ENCODE peak calls at places on chromosomes 13 and 19, in four cellular contexts. One of them, this sample, is unnamed.
A peak's percentile ranks its signal among the peaks of the same experiment; 100 is the strongest.

GRCh38 chr19:14004619-14005380 is 1.3 kb downstream of the RFX1 start:
- DNase-seq in HCT116: no peak
- DNase-seq in HepG2: peak; percentile 58
- DNase-seq in K562: peak; percentile 77
- DNase-seq in this sample: no peak

GRCh38 chr19:13964776-13965175 is 12.5 kb downstream of the DCAF15 start:
- DNase-seq in HCT116: no peak
- DNase-seq in HepG2: no peak
- DNase-seq in K562: no peak
- DNase-seq in this sample: no peak

GRCh38 chr13:55307909-55308308 is 1832.8 kb upstream of the PRR20A start:
- DNase-seq in HCT116: no peak
- DNase-seq in HepG2: no peak
- DNase-seq in K562: no peak
- DNase-seq in this sample: no peak

GRCh38 chr13:61039302-61039701 is 376.3 kb downstream of the PCDH20 start:
- DNase-seq in HCT116: no peak
- DNase-seq in HepG2: no peak
- DNase-seq in K562: no peak
- DNase-seq in this sample: no peak

GRCh38 chr19:55621673-55622231 is 2.6 kb downstream of the ZNF784 start:
- DNase-seq in HCT116: no peak
- DNase-seq in HepG2: no peak
- DNase-seq in K562: no peak
- DNase-seq in this sample: no peak

GRCh38 chr19:35545855-35546381 is 492 bp downstream of the TMEM147 start:
- DNase-seq in HCT116: no peak
- DNase-seq in HepG2: no peak
- DNase-seq in K562: peak; percentile 71
- DNase-seq in this sample: peak; percentile 79

GRCh38 chr19:801030-801860 is 4.0 kb downstream of the PTBP1 start:
- DNase-seq in HCT116: no peak
- DNase-seq in HepG2: no peak
- DNase-seq in K562: no peak
- DNase-seq in this sample: peak; percentile 80

GRCh38 chr19:18194554-18195238 is 1.7 kb downstream of the MPV17L2 start:
- DNase-seq in HCT116: no peak
- DNase-seq in HepG2: no peak
- DNase-seq in K562: peak; percentile 70
- DNase-seq in this sample: peak; percentile 88

GRCh38 chr19:34667349-34668076 is 9.4 kb downstream of the SCGB2B2 start:
- DNase-seq in HCT116: no peak
- DNase-seq in HepG2: peak; percentile 16
- DNase-seq in K562: no peak
- DNase-seq in this sample: no peak

GRCh38 chr19:46206176-46206575 is 23.4 kb upstream of the IGFL1 start:
- DNase-seq in HCT116: no peak
- DNase-seq in HepG2: no peak
- DNase-seq in K562: no peak
- DNase-seq in this sample: no peak

GRCh38 chr19:45782162-45782623 is at the start of gene DMPK:
- DNase-seq in HCT116: no peak
- DNase-seq in HepG2: no peak
- DNase-seq in K562: no peak
- DNase-seq in this sample: peak; percentile 78

GRCh38 chr19:913080-913748 is at the start of gene R3HDM4:
- DNase-seq in HCT116: no peak
- DNase-seq in HepG2: no peak
- DNase-seq in K562: peak; percentile 83
- DNase-seq in this sample: peak; percentile 96

GRCh38 chr19:1057185-1057857 is 9.6 kb upstream of the ARHGAP45 start:
- DNase-seq in HCT116: no peak
- DNase-seq in HepG2: no peak
- DNase-seq in K562: no peak
- DNase-seq in this sample: no peak

GRCh38 chr19:13267889-13268288 is 117.7 kb downstream of the IER2 start:
- DNase-seq in HCT116: no peak
- DNase-seq in HepG2: peak; percentile 25
- DNase-seq in K562: no peak
- DNase-seq in this sample: no peak

GRCh38 chr19:12828494-12828893 is 5.9 kb downstream of the RTBDN start:
- DNase-seq in HCT116: no peak
- DNase-seq in HepG2: peak; percentile 40
- DNase-seq in K562: peak; percentile 74
- DNase-seq in this sample: peak; percentile 92

GRCh38 chr19:51079486-51080110 is 3.1 kb downstream of the KLK14 start:
- DNase-seq in HCT116: no peak
- DNase-seq in HepG2: no peak
- DNase-seq in K562: no peak
- DNase-seq in this sample: no peak

GRCh38 chr19:38975861-38976271 is 324 bp upstream of the FBXO17 start:
- DNase-seq in HCT116: no peak
- DNase-seq in HepG2: peak; percentile 60
- DNase-seq in K562: peak; percentile 58
- DNase-seq in this sample: no peak

GRCh38 chr13:45107539-45107938 is 12.8 kb upstream of the GTF2F2 start:
- DNase-seq in HCT116: no peak
- DNase-seq in HepG2: no peak
- DNase-seq in K562: no peak
- DNase-seq in this sample: no peak

GRCh38 chr19:984165-984967 is at the start of gene WDR18:
- DNase-seq in HCT116: peak; percentile 71
- DNase-seq in HepG2: peak; percentile 79
- DNase-seq in K562: peak; percentile 96
- DNase-seq in this sample: peak; percentile 99

GRCh38 chr13:111409413-111409812 is 89.0 kb downstream of the TEX29 start:
- DNase-seq in HCT116: no peak
- DNase-seq in HepG2: no peak
- DNase-seq in K562: no peak
- DNase-seq in this sample: no peak

GRCh38 chr19:294341-294818 is 3.2 kb upstream of the PLPP2 start:
- DNase-seq in HCT116: no peak
- DNase-seq in HepG2: no peak
- DNase-seq in K562: no peak
- DNase-seq in this sample: peak; percentile 47

GRCh38 chr13:73880365-73880764 is 253.8 kb downstream of the KLF12 start:
- DNase-seq in HCT116: no peak
- DNase-seq in HepG2: no peak
- DNase-seq in K562: no peak
- DNase-seq in this sample: no peak

GRCh38 chr19:44598880-44599279 is 14.5 kb upstream of the IGSF23 start:
- DNase-seq in HCT116: no peak
- DNase-seq in HepG2: no peak
- DNase-seq in K562: no peak
- DNase-seq in this sample: no peak

GRCh38 chr13:110301606-110302131 is 5.3 kb downstream of the COL4A1 start:
- DNase-seq in HCT116: no peak
- DNase-seq in HepG2: no peak
- DNase-seq in K562: no peak
- DNase-seq in this sample: no peak

GRCh38 chr13:60370343-60370742 is 26.7 kb upstream of the TDRD3 start:
- DNase-seq in HCT116: no peak
- DNase-seq in HepG2: no peak
- DNase-seq in K562: no peak
- DNase-seq in this sample: no peak

GRCh38 chr13:90105881-90106496 is 1241.5 kb upstream of the MIR17HG start:
- DNase-seq in HCT116: no peak
- DNase-seq in HepG2: no peak
- DNase-seq in K562: no peak
- DNase-seq in this sample: no peak

GRCh38 chr19:42242071-42242511 is 311 bp downstream of the GSK3A start:
- DNase-seq in HCT116: no peak
- DNase-seq in HepG2: no peak
- DNase-seq in K562: peak; percentile 35
- DNase-seq in this sample: peak; percentile 59

GRCh38 chr19:5103812-5104410 is 135.0 kb downstream of the KDM4B start:
- DNase-seq in HCT116: no peak
- DNase-seq in HepG2: no peak
- DNase-seq in K562: no peak
- DNase-seq in this sample: no peak

GRCh38 chr19:45782820-45783785 is 813 bp upstream of the DMPK start:
- DNase-seq in HCT116: no peak
- DNase-seq in HepG2: no peak
- DNase-seq in K562: no peak
- DNase-seq in this sample: peak; percentile 58

GRCh38 chr13:113323869-113324268 is 26.8 kb downstream of the LAMP1 start:
- DNase-seq in HCT116: no peak
- DNase-seq in HepG2: no peak
- DNase-seq in K562: no peak
- DNase-seq in this sample: no peak

GRCh38 chr19:45848922-45849321 is 14.0 kb downstream of the SYMPK start:
- DNase-seq in HCT116: no peak
- DNase-seq in HepG2: peak; percentile 14
- DNase-seq in K562: no peak
- DNase-seq in this sample: no peak

GRCh38 chr19:30305346-30306060 is 66.7 kb upstream of the ZNF536 start:
- DNase-seq in HCT116: no peak
- DNase-seq in HepG2: no peak
- DNase-seq in K562: no peak
- DNase-seq in this sample: peak; percentile 29

GRCh38 chr19:46250057-46250456 is 20.5 kb downstream of the IGFL1 start:
- DNase-seq in HCT116: no peak
- DNase-seq in HepG2: no peak
- DNase-seq in K562: no peak
- DNase-seq in this sample: no peak

GRCh38 chr19:19488041-19488874 is 27.1 kb downstream of the TSSK6 start:
- DNase-seq in HCT116: no peak
- DNase-seq in HepG2: no peak
- DNase-seq in K562: peak; percentile 83
- DNase-seq in this sample: peak; percentile 67

GRCh38 chr13:76929320-76929719 is 19.0 kb upstream of the ACOD1 start:
- DNase-seq in HCT116: no peak
- DNase-seq in HepG2: no peak
- DNase-seq in K562: no peak
- DNase-seq in this sample: no peak

DNA sequence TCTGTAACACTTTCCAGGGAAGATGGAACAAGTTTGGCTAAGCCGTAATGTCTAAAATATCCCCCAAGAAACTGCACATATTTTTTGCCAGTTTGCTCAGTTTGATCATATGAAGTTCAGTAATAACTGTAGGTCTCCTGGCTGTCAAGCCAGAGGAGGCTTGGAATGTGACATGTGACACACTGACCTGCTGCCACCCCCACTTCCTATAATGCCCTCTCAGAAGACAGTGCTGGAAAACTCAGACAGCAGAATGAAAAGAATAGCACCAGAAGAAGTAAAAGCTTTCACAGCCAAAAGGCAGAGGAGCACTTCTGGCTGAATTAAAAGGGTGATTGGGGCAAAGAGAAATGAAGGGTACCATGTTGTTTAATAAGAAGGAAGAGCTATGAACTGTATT is 67.4 kb upstream of the UBAC2 start:
- DNase-seq in HCT116: no peak
- DNase-seq in HepG2: no peak
- DNase-seq in K562: no peak
- DNase-seq in this sample: no peak
- TF ChIP-seq ELF1 in HCT116: no peak
- TF ChIP-seq ELF1 in HepG2: no peak
- TF ChIP-seq ELF1 in K562: no peak
- TF ChIP-seq ELF1 in this sample: no peak

DNA sequence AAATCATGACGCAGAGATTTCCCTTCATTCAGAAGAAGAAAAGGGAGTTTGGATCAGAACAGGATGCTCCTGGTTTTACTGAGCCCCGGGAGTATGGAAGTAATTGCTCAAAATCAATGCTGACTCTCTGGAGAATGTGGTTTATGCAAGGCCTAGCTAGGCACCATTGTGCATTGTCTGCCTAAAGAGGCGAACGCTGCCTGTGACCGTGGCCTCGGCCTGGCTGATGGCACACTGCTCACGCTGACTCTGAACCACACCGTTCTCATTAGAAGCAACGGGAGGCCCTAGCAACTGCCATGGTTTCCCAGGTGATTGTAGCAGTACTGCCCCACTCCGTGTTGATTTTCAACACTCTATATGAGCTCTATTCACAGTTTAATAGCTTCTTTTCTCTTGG is 41.7 kb upstream of the UBL3 start:
- DNase-seq in HCT116: no peak
- DNase-seq in HepG2: no peak
- DNase-seq in K562: no peak
- DNase-seq in this sample: no peak
- TF ChIP-seq ELF1 in HCT116: no peak
- TF ChIP-seq ELF1 in HepG2: no peak
- TF ChIP-seq ELF1 in K562: no peak
- TF ChIP-seq ELF1 in this sample: no peak

DNA sequence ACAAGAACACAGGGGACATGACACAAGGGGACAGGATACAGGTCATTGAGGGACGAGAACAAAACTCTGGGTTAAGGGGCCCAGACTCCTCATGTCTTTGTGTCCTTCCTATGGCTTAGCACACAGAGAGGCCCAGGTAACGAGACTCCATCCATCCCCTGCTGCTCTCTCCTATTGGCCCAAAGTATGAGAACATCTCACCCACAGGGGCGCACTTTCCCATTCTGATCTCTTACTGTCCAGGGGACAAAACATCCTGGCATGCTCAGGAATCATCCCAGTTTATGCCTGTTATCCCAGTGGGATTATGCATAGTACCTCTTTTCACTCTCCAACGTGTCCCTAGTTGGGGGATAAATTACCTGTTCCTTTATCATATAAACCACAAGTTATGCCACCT is 19.2 kb downstream of the C13orf42 start:
- DNase-seq in HCT116: no peak
- DNase-seq in HepG2: no peak
- DNase-seq in K562: no peak
- DNase-seq in this sample: no peak
- TF ChIP-seq ELF1 in HCT116: no peak
- TF ChIP-seq ELF1 in HepG2: no peak
- TF ChIP-seq ELF1 in K562: no peak
- TF ChIP-seq ELF1 in this sample: no peak

DNA sequence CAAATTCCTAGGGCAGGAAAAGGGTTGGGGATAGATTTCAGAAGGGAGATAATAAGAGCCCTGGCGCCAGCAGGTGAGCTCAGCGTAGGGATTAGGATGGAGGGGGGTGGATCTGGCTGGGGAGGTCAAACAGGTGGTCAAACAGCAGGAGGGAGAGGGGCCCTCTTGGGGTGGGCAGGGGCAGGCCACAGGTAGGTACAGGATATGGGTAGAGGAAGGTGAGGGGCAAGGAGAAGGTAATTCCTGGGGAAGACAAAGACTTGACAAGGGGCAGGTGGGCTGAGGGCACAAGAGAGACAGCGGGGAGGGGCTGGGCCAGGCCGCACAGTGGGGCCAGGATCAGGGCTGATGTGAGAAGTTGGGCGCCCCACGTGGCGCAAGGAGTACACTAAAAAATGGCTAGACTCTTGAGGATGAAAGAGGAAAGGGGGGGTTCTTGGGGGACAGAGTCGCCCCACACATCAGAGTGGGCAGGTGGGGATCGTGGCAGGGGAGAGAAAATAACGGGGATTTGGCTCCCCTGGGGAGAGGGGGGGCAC is 713 bp downstream of the KRI1 start:
- DNase-seq in HCT116: no peak
- DNase-seq in HepG2: no peak
- DNase-seq in K562: peak; percentile 84
- DNase-seq in this sample: peak; percentile 76
- TF ChIP-seq ELF1 in HCT116: no peak
- TF ChIP-seq ELF1 in HepG2: no peak
- TF ChIP-seq ELF1 in K562: no peak
- TF ChIP-seq ELF1 in this sample: no peak

GRCh38 chr13:48006396-48006795 is 5.3 kb upstream of the SUCLA2 start:
- DNase-seq in HCT116: no peak
- DNase-seq in HepG2: no peak
- DNase-seq in K562: no peak
- DNase-seq in this sample: no peak
- TF ChIP-seq ELF1 in HCT116: no peak
- TF ChIP-seq ELF1 in HepG2: no peak
- TF ChIP-seq ELF1 in K562: no peak
- TF ChIP-seq ELF1 in this sample: no peak